ENCODE peak calls at places on chromosomes 13 and 19, in six cellular contexts. L, K, B, E, M and O are unnamed samples.

GRCh38 chr13:30739646-30740642 is 4.6 kb downstream of the ALOX5AP start:
- DNase-seq in L (peak; percentile 95), K (no peak), B (no peak), E (no peak), M (no peak), O (peak; percentile 93)

GRCh38 chr19:2055871-2056809 is 5.1 kb upstream of the MKNK2 start:
- DNase-seq in L (peak; percentile 64), K (no peak), B (no peak), E (no peak), M (peak; percentile 62), O (peak; percentile 58)

GRCh38 chr19:13781547-13781946 is 7.3 kb downstream of the C19orf53 start:
- DNase-seq in L (peak; percentile 81), K (peak; percentile 64), B (peak; percentile 83), E (peak; percentile 90), M (peak; percentile 74), O (peak; percentile 96)

GRCh38 chr13:56869671-56870070 is 271.0 kb upstream of the PRR20A start:
- DNase-seq in L (no peak), K (no peak), B (no peak), E (no peak), M (no peak), O (no peak)

GRCh38 chr19:44367024-44367423 is 10.5 kb upstream of the ZNF112 start:
- DNase-seq in L (no peak), K (no peak), B (peak; percentile 36), E (no peak), M (no peak), O (no peak)

GRCh38 chr19:9917322-9917721 is 19.0 kb downstream of the OLFM2 start:
- DNase-seq in L (peak; percentile 60), K (no peak), B (peak; percentile 76), E (no peak), M (no peak), O (peak; percentile 67)

GRCh38 chr19:38848299-38849146 is 1.3 kb downstream of the HNRNPL start:
- DNase-seq in L (no peak), K (no peak), B (no peak), E (no peak), M (no peak), O (no peak)

GRCh38 chr19:44712864-44713515 is 14.0 kb downstream of the CEACAM16 start:
- DNase-seq in L (no peak), K (no peak), B (no peak), E (no peak), M (no peak), O (peak; percentile 26)

GRCh38 chr19:13906525-13906904 is 514 bp downstream of the CC2D1A start:
- DNase-seq in L (no peak), K (no peak), B (no peak), E (no peak), M (no peak), O (no peak)

GRCh38 chr19:48553676-48554384 is 1.9 kb downstream of the SULT2B1 start:
- DNase-seq in L (peak; percentile 86), K (no peak), B (peak; percentile 54), E (peak; percentile 99), M (no peak), O (peak; percentile 92)

GRCh38 chr19:1923319-1923718 is 17.7 kb upstream of the CSNK1G2 start:
- DNase-seq in L (no peak), K (no peak), B (no peak), E (no peak), M (no peak), O (no peak)

GRCh38 chr13:108227651-108228272 is 9.6 kb downstream of the ABHD13 start:
- DNase-seq in L (peak; percentile 52), K (no peak), B (no peak), E (peak; percentile 10), M (no peak), O (peak; percentile 46)

GRCh38 chr13:59689057-59689456 is 474.7 kb downstream of the DIAPH3 start:
- DNase-seq in L (no peak), K (no peak), B (peak; percentile 34), E (no peak), M (no peak), O (no peak)

GRCh38 chr13:101152184-101152583 is 264.1 kb downstream of the NALCN start:
- DNase-seq in L (no peak), K (no peak), B (no peak), E (no peak), M (no peak), O (peak; percentile 33)

GRCh38 chr13:59363950-59364349 is 799.8 kb downstream of the DIAPH3 start:
- DNase-seq in L (no peak), K (no peak), B (no peak), E (no peak), M (no peak), O (no peak)

GRCh38 chr13:46495647-46496046 is 57.3 kb upstream of the LRCH1 start:
- DNase-seq in L (no peak), K (no peak), B (no peak), E (no peak), M (no peak), O (no peak)

GRCh38 chr13:97231118-97231831 is 9.1 kb downstream of the MBNL2 start:
- DNase-seq in L (no peak), K (no peak), B (no peak), E (no peak), M (no peak), O (no peak)

GRCh38 chr19:54179921-54180452 is 7.0 kb upstream of the TMC4 start:
- DNase-seq in L (peak; percentile 60), K (peak; percentile 84), B (peak; percentile 98), E (peak; percentile 33), M (peak; percentile 87), O (peak; percentile 89)

GRCh38 chr13:111216166-111216960 is 101.3 kb downstream of the ARHGEF7 start:
- DNase-seq in L (peak; percentile 27), K (peak; percentile 46), B (peak; percentile 58), E (no peak), M (peak; percentile 72), O (peak; percentile 53)

GRCh38 chr13:33497146-33497845 is 211.7 kb upstream of the STARD13 start:
- DNase-seq in L (peak; percentile 79), K (no peak), B (no peak), E (no peak), M (no peak), O (peak; percentile 75)

GRCh38 chr13:28049880-28050871 is 50.2 kb downstream of the FLT3 start:
- DNase-seq in L (no peak), K (no peak), B (peak; percentile 54), E (no peak), M (no peak), O (no peak)

GRCh38 chr19:55098716-55099556 is 18.5 kb downstream of the PPP1R12C start:
- DNase-seq in L (no peak), K (no peak), B (no peak), E (no peak), M (no peak), O (no peak)

GRCh38 chr13:40985596-40986327 is 33.4 kb downstream of the ELF1 start:
- DNase-seq in L (no peak), K (no peak), B (no peak), E (no peak), M (no peak), O (no peak)

GRCh38 chr19:15155296-15155695 is 45.5 kb downstream of the NOTCH3 start:
- DNase-seq in L (no peak), K (no peak), B (no peak), E (peak; percentile 23), M (no peak), O (no peak)

GRCh38 chr19:48752511-48753365 is at the start of gene FUT1:
- DNase-seq in L (no peak), K (no peak), B (peak; percentile 97), E (peak; percentile 69), M (peak; percentile 94), O (peak; percentile 39)

GRCh38 chr13:107295391-107296157 is 727.6 kb upstream of the ARGLU1 start:
- DNase-seq in L (no peak), K (no peak), B (no peak), E (no peak), M (no peak), O (no peak)

GRCh38 chr13:110440946-110441731 is 120.4 kb downstream of the RAB20 start:
- DNase-seq in L (no peak), K (no peak), B (no peak), E (no peak), M (no peak), O (no peak)

GRCh38 chr19:48713041-48713863 is 6.3 kb downstream of the MAMSTR start:
- DNase-seq in L (peak; percentile 31), K (no peak), B (peak; percentile 83), E (no peak), M (peak; percentile 77), O (peak; percentile 68)

GRCh38 chr19:16998635-16999194 is 27.9 kb downstream of the CPAMD8 start:
- DNase-seq in L (no peak), K (no peak), B (no peak), E (no peak), M (no peak), O (no peak)
- H3K14ac ChIP-seq in L (no peak overlapping the region), K (no peak overlapping the region), B (no peak overlapping the region), E (no peak overlapping the region), M (no peak overlapping the region), O (no peak overlapping the region)

GRCh38 chr13:45468676-45469075 is 3.9 kb downstream of the COG3 start:
- DNase-seq in L (no peak), K (no peak), B (no peak), E (peak; percentile 20), M (no peak), O (no peak)

GRCh38 chr13:45466359-45466758 is 1.6 kb downstream of the COG3 start:
- DNase-seq in L (no peak), K (no peak), B (no peak), E (no peak), M (no peak), O (no peak)

GRCh38 chr13:45464141-45464686 is 525 bp upstream of the COG3 start:
- DNase-seq in L (no peak), K (no peak), B (no peak), E (no peak), M (no peak), O (no peak)

GRCh38 chr13:45464687-45465453 is at the start of gene COG3:
- DNase-seq in L (peak; percentile 97), K (peak; percentile 86), B (peak; percentile 94), E (peak; percentile 85), M (peak; percentile 92), O (peak; percentile 97)
- H3K4ac ChIP-seq in L (peak within 1 kb of the TSS; percentile 89), K (peak within 1 kb of the TSS; percentile 53), B (no peak within 1 kb of the TSS), E (peak within 1 kb of the TSS; percentile 93), M (peak within 1 kb of the TSS; percentile 93), O (peak within 1 kb of the TSS; percentile 98)

GRCh38 chr13:36105726-36106125 is 25.5 kb downstream of the DCLK1 start:
- DNase-seq in L (no peak), K (no peak), B (no peak), E (no peak), M (no peak), O (no peak)
- H3K14ac ChIP-seq in L (no peak overlapping the region), K (no peak overlapping the region), B (no peak overlapping the region), E (no peak overlapping the region), M (no peak overlapping the region), O (no peak overlapping the region)

DNA sequence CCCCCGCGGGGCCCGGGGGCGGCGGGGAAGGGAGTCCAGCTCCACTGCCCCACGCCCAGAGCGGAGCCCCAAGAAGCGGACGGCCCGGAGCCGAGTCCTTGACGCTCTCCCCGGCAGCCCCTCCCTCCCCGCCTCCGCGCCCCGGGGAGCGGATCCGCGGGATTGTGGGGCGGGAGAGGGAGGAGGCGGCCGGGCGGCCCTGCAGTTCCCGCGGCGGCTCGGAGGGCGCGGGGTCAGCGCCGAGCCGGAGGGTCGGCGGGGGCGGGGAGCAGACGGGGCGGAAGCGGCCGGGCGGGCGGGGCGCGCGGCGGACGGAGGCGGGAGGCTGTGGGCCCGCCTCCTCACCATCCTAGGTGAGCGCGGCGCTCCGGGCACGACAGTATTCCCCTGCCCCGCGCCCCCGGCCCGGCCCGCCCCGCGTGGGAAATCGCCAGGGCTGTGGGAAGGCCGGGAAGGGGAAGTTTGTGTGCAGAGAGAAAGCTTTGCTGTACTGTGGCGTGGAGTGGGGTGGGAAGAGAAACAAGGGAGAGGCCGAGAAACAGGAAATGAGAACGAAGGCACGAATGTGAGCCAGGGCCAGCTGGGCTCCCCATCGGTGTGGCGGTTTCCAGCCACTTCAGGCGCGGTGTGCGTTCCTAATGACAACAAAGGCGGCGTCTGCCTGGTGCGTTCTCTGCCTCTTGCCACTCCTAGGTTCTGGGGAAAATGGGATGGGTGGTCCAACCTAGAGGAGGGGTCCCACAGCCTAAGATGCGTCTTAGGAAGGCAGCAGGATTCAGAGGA is 1.3 kb upstream of the KLF12 start:
- DNase-seq in L (peak; percentile 75), K (peak; percentile 78), B (peak; percentile 76), E (peak; percentile 27), M (peak; percentile 84), O (peak; percentile 78)
- H3K4ac ChIP-seq in L (peak overlapping the region; percentile 99), K (peak overlapping the region; percentile 58), B (no peak overlapping the region), E (peak overlapping the region; percentile 94), M (no peak overlapping the region), O (peak overlapping the region; percentile 97)